ENCODE peak calls at places on chromosomes 5 and 9, in eight cellular contexts. J, Y, M, T, G, Z, H and W are unnamed samples. For H3K36me3, the result is how much of the 10 kb centered on the place peaks cover.

GRCh38 chr5:23112237-23112636 is 259.1 kb upstream of the CDH12 start:
- DNase-seq in Y (no peak), H (no peak), T (no peak), Z (no peak), G (no peak), J (no peak), M (no peak), W (no peak)

GRCh38 chr9:88653926-88654325 is 118.9 kb downstream of the NXNL2 start:
- DNase-seq in J (no peak), T (no peak), Z (peak), G (no peak), Y (no peak), H (no peak), M (no peak), W (no peak)

GRCh38 chr9:87206064-87206661 is 258.9 kb upstream of the GAS1 start:
- DNase-seq in H (no peak), G (no peak), J (no peak), Z (peak), M (no peak), T (no peak), Y (no peak), W (no peak)

GRCh38 chr5:36874465-36874864 is 2.1 kb upstream of the NIPBL start:
- DNase-seq in M (no peak), J (no peak), H (no peak), Y (no peak), Z (peak), T (no peak), G (no peak), W (no peak)

GRCh38 chr5:126742425-126742824 is 34.5 kb upstream of the LMNB1 start:
- DNase-seq in G (no peak), Z (no peak), M (no peak), Y (no peak), H (no peak), T (no peak), J (no peak), W (no peak)

GRCh38 chr9:686381-686813 is 155.1 kb upstream of the DMRT1 start:
- DNase-seq in G (no peak), M (no peak), T (peak), J (peak), H (no peak), Z (peak), Y (no peak), W (no peak)

GRCh38 chr5:151141535-151141934 is 16.0 kb downstream of the ANXA6 start:
- DNase-seq in T (no peak), J (no peak), Z (peak), Y (peak), M (no peak), H (peak), G (no peak), W (peak)

GRCh38 chr5:143733635-143734341 is 78.2 kb upstream of the HMHB1 start:
- DNase-seq in Z (peak), H (no peak), J (no peak), G (no peak), M (no peak), T (no peak), Y (no peak), W (no peak)

GRCh38 chr9:4967521-4967920 is 17.6 kb upstream of the JAK2 start:
- DNase-seq in Z (peak), H (no peak), T (no peak), M (no peak), Y (no peak), G (no peak), J (no peak), W (no peak)

GRCh38 chr5:157546456-157547100 is 29.0 kb downstream of the ADAM19 start:
- DNase-seq in H (no peak), M (peak), J (no peak), Z (peak), Y (peak), T (no peak), G (no peak), W (no peak)
- H3K36me3 ChIP-seq in H (under half), M (under half), J (under half), Z (under half), Y (under half), T (under half), G (under half), W (under half)

DNA sequence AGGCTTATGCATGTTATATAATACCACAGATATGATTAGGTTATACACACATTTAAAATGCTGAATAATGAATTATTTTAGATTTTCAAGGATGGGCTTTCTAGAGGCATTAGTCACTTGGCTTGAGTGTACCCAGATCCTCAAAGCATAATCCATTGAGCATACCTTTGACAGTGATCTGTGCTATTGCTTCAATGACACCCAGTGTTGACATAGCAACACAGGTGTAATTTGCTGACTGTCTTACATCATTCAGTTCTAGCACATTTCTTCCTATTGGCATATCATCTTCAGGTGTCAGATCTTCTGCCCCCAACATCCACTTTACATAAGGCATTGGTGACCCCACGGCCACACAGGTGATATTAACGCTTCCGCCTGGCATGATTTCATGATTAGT is 721.5 kb upstream of the DMAC1 start:
- DNase-seq in Y (no peak), G (no peak), H (no peak), Z (no peak), J (no peak), M (no peak), T (no peak), W (no peak)
- H3K4me3 ChIP-seq in Y (no peak), G (no peak), H (no peak), Z (no peak), J (no peak), M (no peak), T (no peak), W (no peak)

GRCh38 chr9:97846347-97846746 is 6.7 kb upstream of the FOXE1 start:
- DNase-seq in T (no peak), Y (no peak), M (no peak), Z (no peak), J (no peak), H (no peak), G (no peak), W (no peak)

GRCh38 chr9:97842960-97843359 is 10.1 kb upstream of the FOXE1 start:
- DNase-seq in T (no peak), Y (no peak), M (no peak), H (no peak), J (no peak), Z (no peak), G (no peak), W (no peak)

GRCh38 chr9:97847474-97848236 is 5.4 kb upstream of the FOXE1 start:
- DNase-seq in H (no peak), Z (no peak), M (no peak), G (no peak), J (no peak), T (no peak), Y (no peak), W (no peak)

GRCh38 chr9:97845763-97846162 is 7.3 kb upstream of the FOXE1 start:
- DNase-seq in Y (no peak), J (no peak), H (no peak), G (no peak), Z (no peak), T (no peak), M (no peak), W (no peak)

DNA sequence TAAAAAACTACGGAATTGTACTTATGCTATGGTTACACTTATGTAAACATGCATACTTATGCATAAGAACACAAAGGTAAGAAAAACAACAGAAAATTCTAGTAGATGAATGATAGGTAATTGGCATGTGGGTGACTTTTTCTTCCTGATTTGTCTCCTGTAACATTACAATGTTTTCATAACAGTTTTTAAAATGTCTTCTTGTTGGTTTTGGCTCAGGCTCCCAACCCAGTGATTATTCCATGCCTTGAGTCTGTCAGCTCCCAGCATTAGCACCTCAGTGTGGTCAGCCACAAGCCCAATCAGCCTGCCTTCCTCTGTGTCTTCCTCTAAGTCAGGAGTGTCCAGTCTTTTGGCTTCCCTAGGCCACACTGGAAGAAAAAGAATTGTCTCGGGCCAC is 7.9 kb upstream of the FOXE1 start:
- DNase-seq in J (no peak), T (no peak), H (no peak), Z (peak), M (no peak), Y (no peak), G (no peak), W (no peak)
- H3K36me3 ChIP-seq in J (under half), T (under half), H (under half), Z (under half), M (under half), Y (under half), G (under half), W (under half)

DNA sequence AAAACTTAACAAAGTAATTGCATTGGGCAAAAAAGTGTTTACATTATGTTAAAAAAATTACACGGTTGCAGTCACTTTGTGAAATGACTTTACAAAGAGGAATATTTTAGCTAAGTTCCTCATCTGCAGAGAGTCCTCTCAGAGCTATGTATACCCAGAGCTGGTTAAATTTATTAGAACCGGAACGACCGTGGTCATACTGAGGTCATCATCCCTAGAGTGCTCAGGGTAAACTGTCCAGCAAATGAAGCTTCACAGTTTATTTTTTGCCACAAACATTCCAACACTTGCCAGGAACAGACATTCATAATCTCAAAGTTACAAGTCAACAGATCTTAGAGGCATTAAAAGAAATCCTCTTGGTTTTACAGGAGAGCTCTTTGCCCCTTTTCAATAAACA is 902 bp downstream of the ROPN1L start:
- DNase-seq in Z (peak), Y (no peak), T (no peak), M (no peak), H (no peak), G (no peak), J (no peak), W (no peak)
- H3K4me3 ChIP-seq in Z (peak), Y (peak), T (peak), M (peak), H (peak), G (no peak), J (no peak), W (no peak)

GRCh38 chr9:131145245-131145644 is 19.9 kb downstream of the NUP214 start:
- DNase-seq in G (no peak), T (no peak), Z (no peak), H (no peak), J (no peak), M (no peak), Y (no peak), W (no peak)

GRCh38 chr9:131149678-131150033 is 24.3 kb downstream of the NUP214 start:
- DNase-seq in Z (no peak), T (no peak), M (no peak), G (no peak), J (no peak), H (no peak), Y (no peak), W (no peak)

GRCh38 chr9:131153585-131153984 is 28.2 kb downstream of the NUP214 start:
- DNase-seq in Y (no peak), H (no peak), T (no peak), Z (no peak), J (no peak), M (no peak), G (no peak), W (no peak)

GRCh38 chr9:131146186-131146585 is 20.8 kb downstream of the NUP214 start:
- DNase-seq in T (no peak), J (no peak), Y (no peak), G (no peak), Z (no peak), H (no peak), M (no peak), W (no peak)

DNA sequence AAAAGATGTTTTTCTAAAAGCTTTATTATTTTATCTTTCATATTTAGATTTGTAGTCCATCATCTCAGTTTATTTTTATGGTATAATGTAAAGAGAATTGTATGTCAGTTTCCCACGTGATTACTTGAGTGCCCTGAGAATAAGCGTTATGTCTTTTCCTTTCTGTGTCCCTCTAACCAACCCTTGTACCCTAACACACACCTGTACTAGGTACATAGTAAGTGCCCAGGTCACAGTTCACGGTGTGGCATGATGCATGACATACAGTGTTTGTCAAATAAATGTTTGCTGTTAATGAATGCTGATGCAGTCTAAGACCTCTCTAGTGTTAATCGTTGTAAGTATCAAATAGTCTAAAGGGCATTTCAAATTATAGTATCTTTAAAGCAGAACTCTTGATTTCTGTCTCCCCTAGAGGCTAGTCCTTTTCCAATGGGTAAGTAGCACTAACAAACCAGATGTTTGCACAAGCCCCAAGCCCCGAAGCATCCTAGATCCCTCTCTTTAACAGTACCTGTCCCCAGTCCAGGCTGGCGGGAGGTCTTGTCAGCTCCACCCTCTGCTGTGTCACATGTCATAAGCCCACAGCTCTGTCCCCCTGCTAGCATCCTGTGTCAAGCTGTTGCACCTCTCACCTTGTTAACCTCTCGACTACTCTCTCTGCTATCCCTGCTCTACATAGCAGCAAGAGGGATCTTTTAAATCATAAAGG is 23.7 kb downstream of the NUP214 start:
- DNase-seq in H (no peak), J (no peak), M (no peak), Z (no peak), Y (no peak), T (no peak), G (no peak), W (no peak)
- H3K36me3 ChIP-seq in H (half or more), J (under half), M (half or more), Z (half or more), Y (under half), T (half or more), G (half or more), W (half or more)

GRCh38 chr9:99055384-99055783 is 49.5 kb upstream of the TGFBR1 start:
- DNase-seq in H (no peak), J (no peak), Y (no peak), G (no peak), M (no peak), T (no peak), Z (peak), W (no peak)

GRCh38 chr9:99057665-99058625 is 47.0 kb upstream of the TGFBR1 start:
- DNase-seq in M (no peak), Z (peak), G (no peak), J (peak), H (no peak), T (no peak), Y (peak), W (no peak)

GRCh38 chr9:99056186-99056585 is 48.7 kb upstream of the TGFBR1 start:
- DNase-seq in Z (no peak), J (no peak), Y (no peak), M (no peak), G (no peak), T (no peak), H (no peak), W (no peak)

GRCh38 chr9:99059074-99059894 is 45.6 kb upstream of the TGFBR1 start:
- DNase-seq in M (no peak), Y (peak), Z (peak), G (no peak), H (no peak), J (peak), T (no peak), W (no peak)

GRCh38 chr9:99056876-99057664 is 47.8 kb upstream of the TGFBR1 start:
- DNase-seq in G (no peak), Z (peak), T (no peak), M (no peak), H (no peak), J (no peak), Y (no peak), W (no peak)
- H3K4me3 ChIP-seq in G (no peak), Z (no peak), T (no peak), M (no peak), H (no peak), J (no peak), Y (no peak), W (no peak)

GRCh38 chr5:95815143-95815729 is 7.3 kb downstream of the GLRX start:
- DNase-seq in M (no peak), H (no peak), Y (no peak), J (no peak), T (no peak), G (no peak), Z (no peak), W (no peak)
- H3K36me3 ChIP-seq in M (half or more), H (half or more), Y (under half), J (under half), T (under half), G (under half), Z (half or more), W (under half)

GRCh38 chr5:14156611-14157493 is 13.7 kb downstream of the TRIO start:
- DNase-seq in H (no peak), Z (peak), M (no peak), G (no peak), Y (peak), J (peak), T (no peak), W (no peak)
- H3K4me3 ChIP-seq in H (peak), Z (peak), M (peak), G (no peak), Y (peak), J (peak), T (peak), W (peak)

GRCh38 chr5:58985311-58985710 is 402.4 kb downstream of the RAB3C start:
- DNase-seq in G (no peak), Z (no peak), J (no peak), M (no peak), T (no peak), H (no peak), Y (no peak), W (no peak)
- H3K36me3 ChIP-seq in G (half or more), Z (under half), J (under half), M (half or more), T (under half), H (half or more), Y (under half), W (under half)

DNA sequence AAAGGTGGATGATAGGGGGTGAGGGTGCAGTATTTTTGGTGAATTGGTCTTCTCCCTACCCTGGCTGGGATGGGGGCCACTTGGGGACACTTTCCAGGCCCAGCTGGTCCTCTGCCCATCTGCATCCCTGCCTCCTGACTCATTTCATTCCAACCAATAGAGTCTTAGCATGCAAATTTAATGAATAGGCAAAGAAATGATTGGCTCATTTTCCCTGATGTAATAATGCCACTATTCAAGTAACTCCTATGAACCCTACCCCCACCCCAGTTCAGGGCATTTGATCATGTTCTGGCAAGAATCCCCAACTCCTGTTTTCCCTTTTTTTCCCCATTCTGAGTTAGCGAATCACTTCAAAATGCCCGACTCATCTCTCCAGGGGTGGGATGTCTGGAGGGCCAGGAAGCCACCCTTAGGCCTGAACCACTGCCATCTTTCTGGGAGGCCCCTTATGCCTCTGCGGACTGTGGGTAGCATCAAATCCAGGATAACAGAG is 56.7 kb downstream of the PCDH1 start:
- DNase-seq in H (no peak), Z (peak), G (no peak), Y (no peak), T (no peak), M (no peak), J (no peak), W (no peak)
- H3K4me3 ChIP-seq in H (no peak), Z (peak), G (no peak), Y (no peak), T (no peak), M (no peak), J (no peak), W (no peak)